ENCODE peak calls at places on chromosomes 4 and X, in five cellular contexts. J, R, B, H and E are unnamed samples. For H3K9me3, the result is how much of the 10 kb centered on the place peaks cover.

GRCh38 chr4:153087671-153088194 is 116.5 kb upstream of the TRIM2 start:
- DNase-seq in B (no peak), H (no peak), R (no peak), J (no peak), E (no peak)

GRCh38 chrX:15301924-15302323 is 13.5 kb downstream of the ASB11 start:
- DNase-seq in R (no peak), H (peak), J (peak), B (no peak), E (no peak)

GRCh38 chr4:52750819-52751348 is 341 bp downstream of the ERVMER34-1 start:
- DNase-seq in J (peak), H (no peak), R (no peak), B (no peak), E (peak)

GRCh38 chrX:22124098-22124497 is 92.0 kb downstream of the PHEX start:
- DNase-seq in H (no peak), B (no peak), R (no peak), J (no peak), E (no peak)

GRCh38 chrX:45900751-45901150 is 644.5 kb downstream of the ZNF674 start:
- DNase-seq in B (no peak), R (no peak), J (no peak), H (no peak), E (no peak)

GRCh38 chrX:155880586-155881157 is 473 bp upstream of the VAMP7 start:
- DNase-seq in B (no peak), H (no peak), J (no peak), R (no peak), E (no peak)

GRCh38 chr4:110287130-110287529 is 88.7 kb upstream of the ELOVL6 start:
- DNase-seq in B (no peak), H (no peak), R (no peak), J (no peak), E (peak)

GRCh38 chr4:7429069-7429416 is 5.7 kb downstream of the PSAPL1 start:
- DNase-seq in J (no peak), R (no peak), B (no peak), H (peak), E (no peak)

GRCh38 chr4:95061220-95061619 is 303.5 kb downstream of the BMPR1B start:
- DNase-seq in J (no peak), B (no peak), R (no peak), H (no peak), E (no peak)

GRCh38 chr4:92101609-92102231 is 202.0 kb upstream of the GRID2 start:
- DNase-seq in B (no peak), R (no peak), H (no peak), J (no peak), E (no peak)

GRCh38 chr4:140243345-140243753 is 89.4 kb upstream of the MAML3 start:
- DNase-seq in R (peak), H (no peak), B (no peak), J (peak), E (no peak)

GRCh38 chrX:35722128-35722527 is 76.0 kb upstream of the MAGEB16 start:
- DNase-seq in R (no peak), B (no peak), J (no peak), H (no peak), E (no peak)

GRCh38 chrX:40094041-40094899 is 3.5 kb downstream of the BCOR start:
- DNase-seq in R (peak), B (peak), H (no peak), J (no peak), E (peak)

GRCh38 chr4:76856183-76856969 is 41.6 kb downstream of the SOWAHB start:
- DNase-seq in B (no peak), J (no peak), R (no peak), H (no peak), E (peak)

GRCh38 chr4:181301735-181302380 is 941.3 kb upstream of the TENM3 start:
- DNase-seq in R (no peak), H (no peak), J (peak), B (peak), E (no peak)
- TF ChIP-seq CTCF in R (no peak), H (no peak), J (peak), B (peak), E (peak)

DNA sequence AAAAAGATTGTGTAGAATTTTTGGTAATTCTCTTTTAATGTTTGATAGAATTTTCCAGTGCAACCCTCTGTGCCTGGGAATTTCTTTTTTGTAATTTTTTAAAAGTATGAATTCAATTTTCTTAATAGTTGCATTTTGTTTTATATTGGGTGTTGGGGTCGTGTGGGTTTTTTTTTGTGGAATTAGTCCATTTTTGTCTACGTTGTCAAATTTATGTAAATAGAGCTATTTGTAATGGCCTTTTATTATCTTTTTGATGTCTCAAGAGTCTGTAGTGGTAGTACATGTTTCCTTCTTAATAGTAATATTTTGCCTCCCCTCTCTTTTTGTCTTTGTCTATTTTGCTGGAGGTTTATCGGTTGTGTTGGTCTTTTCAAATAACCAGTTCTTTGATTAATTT is 64.4 kb downstream of the F11 start:
- DNase-seq in B (no peak), H (no peak), J (no peak), R (no peak), E (no peak)
- H3K9me3 ChIP-seq in B (under half), H (under half), J (under half), R (under half), E (under half)

GRCh38 chrX:132634521-132634920 is 145.7 kb upstream of the MBNL3 start:
- DNase-seq in B (no peak), R (no peak), J (no peak), H (no peak), E (no peak)

GRCh38 chrX:132636080-132636479 is 147.2 kb upstream of the MBNL3 start:
- DNase-seq in R (no peak), H (no peak), B (no peak), J (no peak), E (no peak)

DNA sequence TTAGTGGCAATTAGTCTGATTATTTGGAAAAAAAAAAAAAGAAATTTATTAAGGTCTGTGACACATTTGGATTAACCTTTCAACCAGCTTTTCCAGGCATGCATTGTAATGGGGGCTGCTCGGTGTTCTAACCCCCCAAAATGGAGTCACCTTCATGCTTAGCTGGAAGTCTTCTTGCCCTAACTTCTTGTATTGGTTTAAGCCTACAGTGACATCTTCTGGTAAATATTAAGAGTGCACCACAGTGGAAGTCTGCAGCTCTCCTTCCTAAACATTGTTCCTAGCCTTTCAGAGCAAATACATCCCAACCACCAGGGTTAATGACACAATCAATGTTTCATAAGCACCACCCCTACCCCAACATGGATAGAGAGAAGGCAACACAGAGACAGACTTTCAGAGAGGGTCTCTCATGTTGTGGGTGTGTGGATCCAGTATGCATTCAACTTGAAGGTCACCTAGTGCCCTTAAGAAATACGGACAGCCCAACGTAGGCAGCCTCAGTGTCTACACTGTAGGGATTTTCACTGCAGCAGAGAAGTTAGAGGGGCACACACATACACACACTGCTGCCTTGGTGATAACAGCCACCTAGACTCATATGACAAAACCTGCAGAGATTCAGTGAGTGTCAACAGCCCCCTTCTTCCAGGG is 142.9 kb upstream of the MBNL3 start:
- DNase-seq in H (no peak), J (no peak), B (no peak), R (no peak), E (no peak)
- H3K4me3 ChIP-seq in H (no peak), J (no peak), B (no peak), R (no peak), E (no peak)

DNA sequence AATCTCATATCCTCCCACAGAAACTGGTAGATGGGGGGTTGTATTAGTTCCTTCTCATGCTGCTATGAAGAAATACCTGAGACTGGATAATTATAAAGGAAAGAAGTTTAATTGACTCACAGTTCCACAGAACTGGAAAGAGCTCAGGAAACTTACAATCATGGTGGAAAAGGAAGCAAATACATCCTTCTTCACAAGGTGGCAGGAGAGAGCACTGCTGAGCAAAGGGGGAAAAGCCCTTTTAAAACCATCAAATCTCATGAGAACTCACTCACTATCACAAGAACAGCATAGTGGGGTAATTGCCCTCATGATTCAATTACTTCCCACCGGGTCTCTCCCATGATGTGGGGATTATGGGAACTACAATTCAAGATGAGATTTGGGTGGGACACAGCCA is 250.5 kb upstream of the GPRIN3 start:
- DNase-seq in R (no peak), J (no peak), H (no peak), B (no peak), E (no peak)
- TF ChIP-seq CTCF in R (no peak), J (no peak), H (no peak), B (peak), E (peak)

DNA sequence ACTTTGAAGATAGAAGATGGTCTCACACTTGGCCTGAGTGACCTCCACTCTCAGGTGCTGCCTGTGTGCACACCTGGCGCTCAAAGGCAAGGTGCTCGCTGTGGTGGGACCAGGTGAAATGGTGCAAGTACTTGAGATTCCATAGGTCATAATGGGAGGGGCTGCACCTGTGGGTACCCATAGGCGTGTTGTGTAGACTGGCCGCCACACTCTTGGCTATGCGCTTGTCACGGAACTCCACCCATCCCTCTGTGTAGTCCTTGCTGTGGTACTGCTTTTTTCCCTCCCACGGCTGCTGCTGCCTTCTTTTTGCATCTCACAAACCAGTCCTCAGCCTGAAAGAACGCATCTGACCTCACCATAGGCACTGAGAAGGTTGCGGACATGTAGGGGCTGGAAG is 27.0 kb downstream of the METAP1 start:
- DNase-seq in R (no peak), H (no peak), J (no peak), B (no peak), E (no peak)
- H3K9me3 ChIP-seq in R (under half), H (under half), J (under half), B (under half), E (under half)

DNA sequence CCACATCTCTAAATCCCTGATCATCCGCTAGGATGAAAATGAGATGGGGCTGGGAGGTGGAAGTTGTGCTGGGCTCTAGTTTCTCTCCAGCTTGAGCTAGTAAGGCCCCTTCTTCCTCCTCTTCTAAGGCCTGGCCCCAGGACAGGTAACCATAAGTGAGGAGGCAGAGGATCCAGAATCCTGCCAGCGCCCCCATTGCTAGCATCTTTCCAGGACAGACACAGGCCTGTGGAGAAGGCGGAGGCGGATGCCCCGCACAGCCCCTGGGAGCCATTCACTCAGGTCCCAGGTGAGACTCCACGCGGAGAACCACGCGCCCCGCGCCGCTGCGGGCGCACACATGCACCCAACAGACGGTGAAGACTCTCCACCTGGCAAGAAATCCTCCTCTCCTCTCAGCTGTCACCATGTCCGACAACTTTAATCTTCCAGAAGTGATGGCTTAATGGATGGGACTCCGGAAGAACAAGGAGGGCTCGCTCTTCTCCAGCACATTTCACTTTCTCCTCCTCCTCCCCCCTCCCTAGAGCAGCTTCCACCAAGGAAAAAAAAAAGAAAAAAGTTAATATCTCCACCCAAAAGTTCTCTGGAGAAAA is 788 bp downstream of the ARSJ start:
- DNase-seq in H (no peak), R (peak), J (no peak), B (no peak), E (peak)
- H3K4me3 ChIP-seq in H (peak), R (peak), J (peak), B (peak), E (peak)

DNA sequence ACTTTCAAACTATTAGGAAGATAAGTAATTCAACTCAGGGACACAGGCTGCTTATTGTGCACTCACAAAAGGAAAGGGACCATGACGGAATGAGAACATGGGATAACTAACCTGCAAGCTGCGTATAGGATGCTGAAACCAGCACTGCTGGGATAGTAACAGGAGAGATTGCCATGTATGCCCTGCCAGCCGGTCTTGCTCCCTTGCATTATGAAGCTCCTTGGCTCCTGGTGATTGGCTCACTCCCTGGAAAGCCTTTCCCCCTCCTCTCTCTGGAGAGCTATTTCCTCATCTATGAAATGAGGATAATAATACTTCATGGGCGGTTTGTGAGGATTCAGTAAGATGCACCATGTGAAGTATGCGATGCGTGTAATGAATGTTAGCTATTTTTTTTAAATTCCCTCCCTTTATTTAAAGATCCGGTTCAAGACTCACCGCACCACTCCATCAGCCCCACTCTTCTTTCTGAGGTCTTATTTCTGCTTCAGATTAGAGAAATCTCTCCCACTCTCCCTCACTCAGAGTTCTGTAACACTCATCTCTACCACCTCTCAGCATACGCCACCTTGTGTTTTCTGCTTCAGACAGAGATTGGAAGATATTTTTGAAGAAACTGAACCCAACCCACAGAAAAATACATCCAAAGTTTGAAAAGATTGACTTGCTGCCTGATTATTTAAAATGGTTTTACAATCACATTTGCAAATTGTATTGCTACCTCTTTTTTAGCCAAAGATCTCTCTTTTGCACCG is 18.4 kb downstream of the MSMO1 start:
- DNase-seq in B (no peak), J (no peak), R (no peak), H (no peak), E (peak)
- TF ChIP-seq CTCF in B (no peak), J (no peak), R (no peak), H (no peak), E (peak)

GRCh38 chrX:154525606-154526490 is 9.8 kb upstream of the FAM3A start:
- DNase-seq in B (no peak), R (no peak), J (no peak), H (no peak), E (peak)

GRCh38 chrX:154531626-154532025 is 15.0 kb downstream of the G6PD start:
- DNase-seq in J (no peak), H (no peak), R (no peak), B (no peak), E (peak)

GRCh38 chrX:154530286-154530685 is 14.3 kb upstream of the FAM3A start:
- DNase-seq in B (no peak), R (no peak), H (no peak), J (no peak), E (peak)

GRCh38 chrX:154529206-154529612 is 13.2 kb upstream of the FAM3A start:
- DNase-seq in J (no peak), R (no peak), B (no peak), H (no peak), E (peak)

DNA sequence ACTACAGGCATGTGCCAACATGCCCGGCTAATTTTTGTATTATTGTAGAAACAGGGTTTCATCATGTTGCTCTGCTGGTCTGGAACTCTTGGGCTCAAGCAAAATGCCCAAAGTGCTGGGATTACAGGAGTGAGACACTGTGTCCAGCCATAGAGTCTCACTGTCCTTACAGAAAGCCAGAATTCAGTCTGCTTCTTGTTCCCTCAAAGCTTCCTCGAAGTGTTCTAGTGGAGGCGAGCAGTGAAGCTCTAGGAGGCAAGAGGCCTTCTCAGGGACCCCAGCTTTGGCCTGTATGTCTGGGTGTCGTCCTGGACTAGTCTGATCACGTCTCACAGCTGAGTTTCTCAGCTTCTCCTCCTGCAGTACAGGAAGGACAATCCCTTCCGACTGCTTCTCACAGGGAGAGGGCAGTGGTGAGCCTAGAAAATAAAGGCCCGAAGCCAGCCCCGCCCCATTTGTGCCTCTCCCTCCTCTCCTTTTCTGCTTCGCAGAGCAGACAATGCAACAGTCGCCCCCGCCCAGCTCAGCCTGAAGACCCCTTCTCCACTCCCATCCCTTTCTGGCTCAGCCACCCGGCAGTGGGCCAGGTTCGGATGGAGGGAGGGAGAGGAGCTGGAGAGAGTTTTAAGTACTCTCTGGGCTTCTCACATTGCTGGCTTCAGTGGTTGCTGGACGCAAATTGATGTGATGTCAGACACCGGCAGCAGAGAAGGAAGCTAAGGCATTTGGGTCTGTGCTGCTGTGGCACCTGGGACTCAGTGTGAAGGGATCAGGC is 11.1 kb upstream of the FAM3A start:
- DNase-seq in B (peak), H (peak), J (peak), R (peak), E (peak)
- H3K9me3 ChIP-seq in B (under half), H (under half), J (under half), R (under half), E (under half)